ENCODE peak calls at places on chromosomes 2 and 18, in four cellular contexts. B is H1, P is neuronal stem cell, H is mesenchymal stem cell. K is an unnamed sample.

GRCh38 chr2:96906719-96907404 is 37.0 kb upstream of the SEMA4C start:
- DNase-seq in B (no peak), P (peak), H (no peak), K (peak)

GRCh38 chr2:105301646-105302045 is 27.9 kb downstream of the TGFBRAP1 start:
- DNase-seq in B (no peak), P (no peak), H (no peak), K (no peak)

GRCh38 chr2:185738679-185739472 is at the start of gene FSIP2:
- DNase-seq in B (peak), P (peak), H (peak), K (peak)

GRCh38 chr2:126885701-126886121 is 13.0 kb upstream of the TEX51 start:
- DNase-seq in B (no peak), P (no peak), H (no peak), K (peak)

GRCh38 chr2:120856421-120856862 is 120.8 kb downstream of the GLI2 start:
- DNase-seq in B (no peak), P (peak), H (peak), K (peak)

GRCh38 chr2:228841877-228842276 is 429.2 kb downstream of the PID1 start:
- DNase-seq in B (no peak), P (no peak), H (no peak), K (no peak)

GRCh38 chr2:102106133-102106556 is 36.4 kb upstream of the IL1R1 start:
- DNase-seq in B (no peak), P (no peak), H (peak), K (no peak)

GRCh38 chr18:80241919-80242777 is 5.2 kb downstream of the PARD6G start:
- DNase-seq in B (no peak), P (no peak), H (no peak), K (no peak)

GRCh38 chr18:58953627-58954026 is 89.0 kb downstream of the ZNF532 start:
- DNase-seq in B (no peak), P (no peak), H (peak), K (no peak)

GRCh38 chr2:43110442-43110871 is 115.9 kb downstream of the ZFP36L2 start:
- DNase-seq in B (no peak), P (peak), H (peak), K (no peak)

GRCh38 chr2:1527153-1527992 is 114.1 kb downstream of the TPO start:
- DNase-seq in B (no peak), P (no peak), H (no peak), K (no peak)
- H2BK12ac ChIP-seq in B (no peak), P (no peak), H (no peak), K (no peak)

GRCh38 chr2:109447811-109448210 is 166.0 kb downstream of the SEPTIN10 start:
- DNase-seq in B (no peak), P (no peak), H (no peak), K (no peak)
- H3K4ac ChIP-seq in B (no peak), P (no peak), H (no peak), K (no peak)

DNA sequence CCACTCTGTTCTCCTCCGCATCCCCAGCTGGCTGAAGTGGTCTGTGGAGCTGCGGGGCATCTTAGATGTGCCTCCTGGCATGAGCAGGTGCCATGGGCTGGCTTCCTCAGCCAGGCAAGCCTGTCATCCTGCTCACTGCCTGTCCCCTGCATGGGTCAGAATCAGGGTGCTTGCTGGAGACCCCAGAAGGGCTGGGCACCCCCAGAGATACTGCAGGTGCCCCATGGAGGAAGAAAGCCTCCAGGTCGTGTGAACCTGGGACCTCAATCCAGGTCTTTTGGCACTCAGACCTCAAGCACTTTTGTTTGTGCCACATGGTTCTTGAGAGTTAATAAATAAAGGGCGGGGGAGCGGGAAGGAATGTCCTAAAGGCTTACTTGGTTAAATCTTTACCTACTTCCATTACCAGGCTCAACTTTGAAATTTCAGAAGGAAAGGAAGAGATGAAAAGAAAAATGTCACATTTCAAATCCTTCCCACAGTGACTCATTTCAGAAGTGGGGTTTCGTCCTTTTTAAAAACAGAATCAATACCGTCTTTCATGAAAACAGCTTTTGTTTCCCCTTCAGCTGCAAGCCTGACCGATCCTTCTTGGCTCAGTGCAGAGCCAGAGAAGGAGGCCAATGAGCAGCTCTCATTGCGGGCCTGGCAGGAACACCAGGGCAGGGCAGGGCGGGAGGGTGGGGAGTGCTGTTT is 69.9 kb downstream of the RHOB start:
- DNase-seq in B (no peak), P (no peak), H (no peak), K (no peak)
- H2BK15ac ChIP-seq in B (no peak), P (peak), H (peak), K (no peak)

GRCh38 chr18:9741821-9742541 is 33.9 kb downstream of the RAB31 start:
- DNase-seq in B (peak), P (no peak), H (peak), K (peak)

GRCh38 chr18:9742588-9743131 is 34.6 kb downstream of the RAB31 start:
- DNase-seq in B (no peak), P (no peak), H (peak), K (no peak)

GRCh38 chr18:9740076-9740475 is 32.0 kb downstream of the RAB31 start:
- DNase-seq in B (no peak), P (no peak), H (no peak), K (no peak)

GRCh38 chr18:9739516-9739915 is 31.4 kb downstream of the RAB31 start:
- DNase-seq in B (no peak), P (no peak), H (no peak), K (no peak)

DNA sequence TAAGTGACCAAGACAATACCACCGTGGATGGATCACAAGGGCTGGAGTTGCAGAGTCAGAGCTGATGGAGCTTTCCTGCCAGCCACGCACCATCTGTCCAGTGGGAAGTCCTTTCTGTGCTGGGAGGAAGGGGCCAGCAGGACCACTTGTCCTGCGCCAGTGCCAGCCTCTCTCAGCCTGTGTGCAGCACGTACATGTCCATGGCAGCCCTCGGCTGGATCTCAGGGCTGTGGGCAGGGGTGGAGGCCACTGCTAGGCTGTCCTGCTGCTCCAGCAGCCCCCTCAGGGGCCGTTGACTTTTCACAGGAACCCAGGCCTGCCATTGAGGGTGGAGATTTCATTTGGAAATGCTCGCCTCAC is 33.3 kb downstream of the RAB31 start:
- DNase-seq in B (no peak), P (no peak), H (no peak), K (no peak)
- H2BK12ac ChIP-seq in B (peak), P (peak), H (peak), K (no peak)

DNA sequence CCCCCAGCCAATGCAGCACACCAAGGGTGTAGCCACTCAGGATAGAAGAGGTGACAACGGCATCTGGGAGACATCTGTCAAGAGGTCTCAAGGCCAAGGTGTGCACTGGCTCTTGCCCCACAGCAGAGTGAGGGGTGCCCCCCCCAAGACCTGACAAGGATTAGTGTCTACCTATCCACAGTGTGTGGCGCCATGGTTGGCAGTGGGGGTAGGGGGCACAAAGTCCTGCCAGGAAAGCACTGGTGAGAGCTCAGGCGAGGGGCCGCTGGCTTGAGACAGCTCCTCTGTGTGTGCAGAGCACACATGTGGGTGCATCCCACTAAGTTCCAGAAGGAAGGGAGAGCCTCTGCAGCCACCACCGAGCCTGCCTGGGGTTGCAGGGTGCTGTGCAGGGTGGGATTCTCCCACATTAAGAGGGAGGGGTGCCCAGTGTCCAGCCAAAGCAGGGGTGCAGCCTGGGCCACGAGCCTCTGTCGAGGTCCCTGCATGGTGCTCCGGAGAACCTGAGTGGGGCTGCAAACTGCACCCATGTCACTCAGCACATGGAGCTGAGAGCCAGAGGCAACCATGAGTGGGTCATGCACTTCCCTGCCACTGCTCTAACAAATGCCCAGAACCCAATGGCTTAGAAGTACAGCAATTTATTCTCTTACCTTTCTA is 311.2 kb upstream of the HDAC4 start:
- DNase-seq in B (no peak), P (no peak), H (no peak), K (peak)
- H3K4ac ChIP-seq in B (no peak), P (no peak), H (no peak), K (no peak)

GRCh38 chr2:85308951-85309555 is 18.7 kb downstream of the TGOLN2 start:
- DNase-seq in B (no peak), P (no peak), H (peak), K (no peak)

GRCh38 chr2:85309699-85310321 is 18.0 kb downstream of the TGOLN2 start:
- DNase-seq in B (no peak), P (no peak), H (no peak), K (no peak)

GRCh38 chr2:85308201-85308600 is 19.6 kb downstream of the TGOLN2 start:
- DNase-seq in B (no peak), P (no peak), H (no peak), K (no peak)

GRCh38 chr2:85312404-85312803 is 15.4 kb downstream of the TGOLN2 start:
- DNase-seq in B (no peak), P (no peak), H (peak), K (no peak)

DNA sequence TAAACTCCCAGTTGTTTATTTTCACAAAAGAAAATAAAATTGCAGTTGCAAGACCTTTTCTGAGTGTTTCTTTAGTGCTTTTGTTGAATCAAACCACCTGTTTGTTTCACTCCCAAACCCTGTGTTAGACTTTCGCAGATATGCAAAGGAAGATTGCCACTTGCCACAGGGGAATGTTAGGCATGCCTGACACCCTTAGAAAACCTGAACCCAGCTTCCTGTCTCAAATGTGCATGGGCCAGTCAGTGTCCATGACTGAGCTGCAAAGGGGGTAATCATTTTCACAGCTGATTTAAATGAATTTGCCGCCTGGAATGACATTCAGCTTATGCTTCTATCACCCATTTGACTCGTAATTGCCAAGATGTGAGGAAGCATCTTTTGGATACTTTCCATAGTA is 17.5 kb downstream of the TGOLN2 start:
- DNase-seq in B (no peak), P (no peak), H (no peak), K (no peak)
- H2BK15ac ChIP-seq in B (no peak), P (no peak), H (no peak), K (no peak)

DNA sequence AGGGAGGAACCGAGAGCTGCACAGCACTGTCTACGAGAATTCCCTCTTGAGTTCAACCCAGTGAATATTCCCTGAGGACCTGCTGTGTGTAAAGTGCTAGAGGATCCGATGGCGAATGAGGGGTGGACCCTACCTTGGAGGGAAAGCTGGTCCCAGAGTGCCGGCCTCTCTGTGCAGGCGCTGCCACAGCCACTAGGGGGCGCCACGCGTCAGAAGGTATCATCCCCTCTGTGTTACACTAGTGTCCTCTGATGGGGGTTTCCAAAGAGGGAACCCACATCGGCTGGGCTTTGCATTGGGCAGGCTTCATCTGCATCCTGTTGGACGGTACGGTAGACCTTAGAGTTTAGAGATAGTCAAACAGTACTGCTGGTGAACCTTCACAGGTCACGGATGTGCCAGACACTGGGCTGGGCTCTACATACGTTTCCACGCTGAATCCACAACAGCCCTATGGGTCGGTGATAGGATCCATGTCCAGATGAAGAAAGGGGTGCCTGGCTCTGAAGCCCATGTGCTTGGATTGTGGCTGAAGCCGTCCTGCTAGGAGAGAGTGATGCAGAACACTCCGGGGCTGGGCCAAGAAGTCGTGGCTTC is 39.0 kb downstream of the COA5 start:
- DNase-seq in B (peak), P (peak), H (peak), K (peak)
- H2BK12ac ChIP-seq in B (no peak), P (no peak), H (no peak), K (no peak)

GRCh38 chr2:46328316-46328715 is 31.1 kb downstream of the EPAS1 start:
- DNase-seq in B (no peak), P (no peak), H (peak), K (no peak)
- H3K4ac ChIP-seq in B (no peak), P (no peak), H (no peak), K (no peak)

GRCh38 chr2:136297974-136298373 is 180.0 kb upstream of the CXCR4 start:
- DNase-seq in B (no peak), P (no peak), H (no peak), K (no peak)

GRCh38 chr2:136301012-136301411 is 183.1 kb upstream of the CXCR4 start:
- DNase-seq in B (no peak), P (no peak), H (no peak), K (no peak)

GRCh38 chr2:136291871-136292270 is 173.9 kb upstream of the CXCR4 start:
- DNase-seq in B (no peak), P (no peak), H (no peak), K (no peak)

GRCh38 chr2:136295168-136295567 is 177.2 kb upstream of the CXCR4 start:
- DNase-seq in B (no peak), P (no peak), H (no peak), K (no peak)

DNA sequence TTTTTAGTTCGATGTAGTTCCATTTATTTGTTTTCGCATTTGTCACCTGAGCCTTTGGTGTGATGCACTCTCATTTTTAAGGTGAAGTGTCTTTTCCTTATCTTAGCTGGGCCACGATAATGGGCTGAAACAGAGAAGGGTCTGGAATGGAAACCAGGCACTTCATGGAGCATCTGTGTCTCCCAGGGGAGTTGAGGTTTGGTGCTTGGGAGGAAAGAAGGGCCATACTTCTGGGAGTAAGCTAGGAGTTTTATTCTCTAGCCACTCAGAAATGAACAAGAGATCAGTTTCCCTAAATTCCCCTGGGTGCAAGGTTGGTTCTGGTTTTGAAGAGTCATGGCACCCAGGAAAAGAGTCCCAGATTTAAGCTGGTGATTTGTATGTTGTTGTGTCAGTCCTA is 179.4 kb upstream of the CXCR4 start:
- DNase-seq in B (no peak), P (no peak), H (no peak), K (no peak)
- H2BK15ac ChIP-seq in B (no peak), P (no peak), H (no peak), K (no peak)

K was measured in H9.